ENCODE peak calls at places on chromosome 18, in seven cellular contexts. One of them, this sample, is unnamed.
A peak's percentile ranks its signal among the peaks of the same experiment; 100 is the strongest.

GRCh38 chr18:37628466-37629220 is 63.0 kb upstream of the CELF4 start:
- DNase-seq in esophagus muscularis mucosa: peak; percentile 91
- DNase-seq in HepG2: no peak
- DNase-seq in stomach: no peak
- DNase-seq in spleen: no peak
- DNase-seq in endothelial cell of umbilical vein: no peak
- DNase-seq in K562: no peak
- DNase-seq in this sample: no peak

GRCh38 chr18:54436501-54436900 is 78.8 kb downstream of the C18orf54 start:
- DNase-seq in endothelial cell of umbilical vein: no peak
- DNase-seq in esophagus muscularis mucosa: no peak
- DNase-seq in stomach: no peak
- DNase-seq in K562: no peak
- DNase-seq in HepG2: no peak
- DNase-seq in spleen: no peak
- DNase-seq in this sample: no peak

GRCh38 chr18:48931680-48932461 is 18.9 kb downstream of the SMAD7 start:
- DNase-seq in K562: peak; percentile 34
- DNase-seq in spleen: no peak
- DNase-seq in endothelial cell of umbilical vein: peak; percentile 46
- DNase-seq in stomach: no peak
- DNase-seq in esophagus muscularis mucosa: no peak
- DNase-seq in HepG2: no peak
- DNase-seq in this sample: no peak

GRCh38 chr18:47418746-47419145 is 167.3 kb upstream of the SKOR2 start:
- DNase-seq in stomach: no peak
- DNase-seq in spleen: no peak
- DNase-seq in esophagus muscularis mucosa: no peak
- DNase-seq in HepG2: no peak
- DNase-seq in endothelial cell of umbilical vein: no peak
- DNase-seq in K562: no peak
- DNase-seq in this sample: no peak

GRCh38 chr18:80193701-80194100 is 53.6 kb downstream of the PARD6G start:
- DNase-seq in K562: no peak
- DNase-seq in HepG2: no peak
- DNase-seq in endothelial cell of umbilical vein: peak; percentile 8
- DNase-seq in esophagus muscularis mucosa: no peak
- DNase-seq in stomach: no peak
- DNase-seq in spleen: no peak
- DNase-seq in this sample: no peak

GRCh38 chr18:45416168-45416567 is 199.1 kb upstream of the SLC14A2 start:
- DNase-seq in spleen: no peak
- DNase-seq in stomach: no peak
- DNase-seq in endothelial cell of umbilical vein: no peak
- DNase-seq in K562: no peak
- DNase-seq in esophagus muscularis mucosa: no peak
- DNase-seq in HepG2: no peak
- DNase-seq in this sample: peak; percentile 61

GRCh38 chr18:79600141-79600540 is 79.5 kb upstream of the CTDP1 start:
- DNase-seq in HepG2: no peak
- DNase-seq in esophagus muscularis mucosa: no peak
- DNase-seq in K562: no peak
- DNase-seq in endothelial cell of umbilical vein: no peak
- DNase-seq in spleen: peak; percentile 69
- DNase-seq in stomach: no peak
- DNase-seq in this sample: no peak

GRCh38 chr18:35127201-35127600 is 86.0 kb downstream of the MAPRE2 start:
- DNase-seq in HepG2: peak; percentile 19
- DNase-seq in spleen: no peak
- DNase-seq in esophagus muscularis mucosa: no peak
- DNase-seq in K562: peak; percentile 23
- DNase-seq in endothelial cell of umbilical vein: peak; percentile 21
- DNase-seq in stomach: no peak
- DNase-seq in this sample: no peak

GRCh38 chr18:79354350-79354749 is 41.4 kb upstream of the NFATC1 start:
- DNase-seq in HepG2: no peak
- DNase-seq in esophagus muscularis mucosa: no peak
- DNase-seq in spleen: no peak
- DNase-seq in stomach: no peak
- DNase-seq in K562: no peak
- DNase-seq in endothelial cell of umbilical vein: no peak
- DNase-seq in this sample: no peak

GRCh38 chr18:55287935-55288868 is 299.8 kb downstream of the TCF4 start:
- DNase-seq in HepG2: no peak
- DNase-seq in esophagus muscularis mucosa: no peak
- DNase-seq in K562: no peak
- DNase-seq in spleen: no peak
- DNase-seq in endothelial cell of umbilical vein: peak; percentile 26
- DNase-seq in stomach: no peak
- DNase-seq in this sample: no peak

GRCh38 chr18:26322892-26323653 is 96.8 kb downstream of the TAF4B start:
- DNase-seq in endothelial cell of umbilical vein: no peak
- DNase-seq in K562: no peak
- DNase-seq in esophagus muscularis mucosa: no peak
- DNase-seq in HepG2: peak; percentile 18
- DNase-seq in stomach: no peak
- DNase-seq in spleen: no peak
- DNase-seq in this sample: no peak

GRCh38 chr18:4394700-4395099 is 60.4 kb downstream of the DLGAP1 start:
- DNase-seq in K562: no peak
- DNase-seq in endothelial cell of umbilical vein: no peak
- DNase-seq in esophagus muscularis mucosa: no peak
- DNase-seq in stomach: no peak
- DNase-seq in HepG2: no peak
- DNase-seq in spleen: no peak
- DNase-seq in this sample: no peak

GRCh38 chr18:63336366-63337099 is 17.0 kb upstream of the BCL2 start:
- DNase-seq in esophagus muscularis mucosa: no peak
- DNase-seq in endothelial cell of umbilical vein: peak; percentile 11
- DNase-seq in K562: no peak
- DNase-seq in HepG2: peak; percentile 79
- DNase-seq in stomach: no peak
- DNase-seq in spleen: no peak
- DNase-seq in this sample: no peak

GRCh38 chr18:37553633-37554398 is 11.8 kb downstream of the CELF4 start:
- DNase-seq in esophagus muscularis mucosa: no peak
- DNase-seq in spleen: peak; percentile 68
- DNase-seq in K562: no peak
- DNase-seq in HepG2: no peak
- DNase-seq in endothelial cell of umbilical vein: no peak
- DNase-seq in stomach: no peak
- DNase-seq in this sample: no peak

GRCh38 chr18:43049021-43049420 is 66.5 kb downstream of the RIT2 start:
- DNase-seq in HepG2: no peak
- DNase-seq in spleen: no peak
- DNase-seq in esophagus muscularis mucosa: no peak
- DNase-seq in K562: no peak
- DNase-seq in stomach: no peak
- DNase-seq in endothelial cell of umbilical vein: no peak
- DNase-seq in this sample: no peak

GRCh38 chr18:28884304-28884703 is 707.4 kb upstream of the CDH2 start:
- DNase-seq in esophagus muscularis mucosa: no peak
- DNase-seq in HepG2: no peak
- DNase-seq in stomach: no peak
- DNase-seq in K562: no peak
- DNase-seq in endothelial cell of umbilical vein: no peak
- DNase-seq in spleen: no peak
- DNase-seq in this sample: no peak

DNA sequence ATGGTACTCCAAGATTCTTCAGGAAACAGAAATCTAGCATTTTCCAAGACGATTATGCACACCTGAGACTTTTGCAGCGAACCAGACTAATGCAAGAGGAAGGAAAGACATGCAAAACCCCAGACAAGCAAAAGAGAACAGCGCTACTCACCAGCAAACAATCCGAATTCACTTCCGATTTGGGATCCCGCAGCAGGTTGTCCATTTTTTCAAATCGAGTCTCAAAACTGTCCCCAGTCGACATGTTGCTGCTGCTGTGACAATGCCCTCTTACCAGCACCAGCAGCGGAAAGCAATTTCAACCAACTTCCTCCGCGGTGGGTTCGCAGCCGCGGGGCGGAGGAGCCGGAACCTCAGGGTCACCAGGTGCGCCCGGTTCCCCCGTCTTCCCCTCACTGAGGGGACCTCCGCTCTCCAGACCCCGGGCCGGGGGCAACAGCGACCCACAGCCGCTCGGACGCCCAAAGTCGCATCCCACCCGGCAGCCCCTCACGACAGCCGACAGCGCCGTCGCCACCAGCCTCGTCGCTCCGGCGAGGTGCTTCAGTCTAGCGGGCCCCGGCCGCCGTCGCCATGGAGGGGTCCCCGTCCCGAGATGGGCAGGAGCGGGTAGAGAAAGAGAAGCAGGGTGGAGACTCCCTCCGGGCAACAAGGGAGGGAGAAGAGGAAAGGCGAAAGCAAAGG is 804 bp downstream of the ROCK1 start:
- DNase-seq in endothelial cell of umbilical vein: no peak
- DNase-seq in K562: no peak
- DNase-seq in spleen: peak; percentile 95
- DNase-seq in HepG2: no peak
- DNase-seq in esophagus muscularis mucosa: no peak
- DNase-seq in stomach: peak; percentile 57
- DNase-seq in this sample: peak; percentile 31
- TF ChIP-seq POLR2A in endothelial cell of umbilical vein: no peak
- TF ChIP-seq POLR2A in K562: no peak
- TF ChIP-seq POLR2A in spleen: no peak
- TF ChIP-seq POLR2A in HepG2: no peak
- TF ChIP-seq POLR2A in esophagus muscularis mucosa: no peak
- TF ChIP-seq POLR2A in stomach: no peak
- TF ChIP-seq POLR2A in this sample: no peak

GRCh38 chr18:27847412-27847811 is 329.5 kb downstream of the CDH2 start:
- DNase-seq in esophagus muscularis mucosa: no peak
- DNase-seq in spleen: no peak
- DNase-seq in K562: no peak
- DNase-seq in stomach: no peak
- DNase-seq in endothelial cell of umbilical vein: peak; percentile 40
- DNase-seq in HepG2: no peak
- DNase-seq in this sample: peak; percentile 43

GRCh38 chr18:27844416-27844792 is 332.5 kb downstream of the CDH2 start:
- DNase-seq in esophagus muscularis mucosa: no peak
- DNase-seq in HepG2: no peak
- DNase-seq in stomach: no peak
- DNase-seq in spleen: no peak
- DNase-seq in K562: no peak
- DNase-seq in endothelial cell of umbilical vein: no peak
- DNase-seq in this sample: no peak

GRCh38 chr18:27843783-27844415 is 333.0 kb downstream of the CDH2 start:
- DNase-seq in spleen: no peak
- DNase-seq in K562: no peak
- DNase-seq in esophagus muscularis mucosa: no peak
- DNase-seq in stomach: no peak
- DNase-seq in endothelial cell of umbilical vein: peak; percentile 85
- DNase-seq in HepG2: no peak
- DNase-seq in this sample: no peak

GRCh38 chr18:27845897-27846296 is 331.0 kb downstream of the CDH2 start:
- DNase-seq in endothelial cell of umbilical vein: no peak
- DNase-seq in spleen: no peak
- DNase-seq in HepG2: no peak
- DNase-seq in esophagus muscularis mucosa: no peak
- DNase-seq in K562: no peak
- DNase-seq in stomach: no peak
- DNase-seq in this sample: no peak
- H3K4me1 ChIP-seq in endothelial cell of umbilical vein: peaks cover 25% of the 10 kb centered on the region
- H3K4me1 ChIP-seq in spleen: no peaks in the 10 kb centered on the region
- H3K4me1 ChIP-seq in HepG2: no peaks in the 10 kb centered on the region
- H3K4me1 ChIP-seq in esophagus muscularis mucosa: no peaks in the 10 kb centered on the region
- H3K4me1 ChIP-seq in K562: no peaks in the 10 kb centered on the region
- H3K4me1 ChIP-seq in stomach: no peaks in the 10 kb centered on the region
- H3K4me1 ChIP-seq in this sample: no peaks in the 10 kb centered on the region

GRCh38 chr18:8750954-8751415 is 45.6 kb downstream of the MTCL1 start:
- DNase-seq in K562: no peak
- DNase-seq in spleen: no peak
- DNase-seq in HepG2: no peak
- DNase-seq in esophagus muscularis mucosa: peak; percentile 91
- DNase-seq in endothelial cell of umbilical vein: peak; percentile 81
- DNase-seq in stomach: no peak
- DNase-seq in this sample: no peak
- TF ChIP-seq POLR2AphosphoS5 in K562: no peak
- TF ChIP-seq POLR2AphosphoS5 in spleen: no peak
- TF ChIP-seq POLR2AphosphoS5 in HepG2: no peak
- TF ChIP-seq POLR2AphosphoS5 in esophagus muscularis mucosa: peak; percentile 86
- TF ChIP-seq POLR2AphosphoS5 in endothelial cell of umbilical vein: peak; percentile 41
- TF ChIP-seq POLR2AphosphoS5 in stomach: peak; percentile 78
- TF ChIP-seq POLR2AphosphoS5 in this sample: no peak

DNA sequence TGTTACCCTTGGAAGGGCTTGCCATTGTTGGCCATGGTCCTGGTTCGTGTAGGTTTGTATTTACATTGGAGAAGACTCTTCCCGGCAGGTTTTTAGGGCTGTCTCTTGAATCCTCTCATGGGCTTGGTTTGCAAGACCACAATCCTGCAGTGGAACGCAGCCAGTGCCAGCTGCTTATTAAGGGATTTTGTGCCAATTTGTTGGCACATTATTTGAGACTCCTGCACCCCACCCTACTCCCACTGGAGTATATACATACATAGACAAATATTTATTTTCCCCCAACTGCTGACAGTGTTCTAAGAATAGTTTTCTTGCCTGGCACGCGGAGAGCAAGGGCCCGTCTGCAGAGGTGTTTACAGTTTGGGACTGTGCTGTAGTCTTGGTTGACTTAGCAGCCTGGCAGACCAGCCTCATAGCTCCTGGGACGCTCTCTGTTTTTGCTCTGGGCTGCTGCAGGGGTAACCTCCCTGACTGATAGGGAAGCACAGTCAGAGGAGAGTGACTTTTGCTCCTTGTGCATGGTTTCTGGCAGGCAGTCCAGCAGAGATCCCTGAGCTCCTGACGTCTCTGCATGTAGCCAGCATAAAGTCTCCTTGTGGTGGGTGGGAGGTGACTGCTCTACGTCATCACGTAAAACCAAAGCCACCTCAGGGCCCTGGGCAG is 1.9 kb downstream of the LDLRAD4 start:
- DNase-seq in endothelial cell of umbilical vein: no peak
- DNase-seq in HepG2: no peak
- DNase-seq in stomach: peak; percentile 45
- DNase-seq in esophagus muscularis mucosa: no peak
- DNase-seq in spleen: no peak
- DNase-seq in K562: no peak
- DNase-seq in this sample: no peak
- TF ChIP-seq POLR2A in endothelial cell of umbilical vein: no peak
- TF ChIP-seq POLR2A in HepG2: no peak
- TF ChIP-seq POLR2A in stomach: no peak
- TF ChIP-seq POLR2A in esophagus muscularis mucosa: no peak
- TF ChIP-seq POLR2A in spleen: no peak
- TF ChIP-seq POLR2A in K562: no peak
- TF ChIP-seq POLR2A in this sample: no peak

DNA sequence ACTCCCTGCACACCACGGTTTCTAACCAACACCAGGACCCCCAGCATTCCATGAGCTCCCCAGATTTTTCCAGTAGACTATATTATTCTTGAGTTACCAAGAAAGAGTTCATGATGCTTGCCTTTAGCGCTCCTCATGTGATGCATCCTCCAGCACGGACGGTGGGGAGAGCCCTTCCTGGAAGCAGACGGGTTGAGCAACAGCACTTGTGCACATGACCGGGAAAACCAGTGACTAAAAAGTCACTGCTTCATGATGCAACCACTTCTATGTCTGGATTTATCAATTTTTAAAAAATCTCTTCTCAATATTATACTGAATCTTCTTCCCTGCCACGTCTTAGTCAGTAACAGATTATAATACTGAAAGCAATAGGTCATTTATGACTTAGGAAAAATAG is 20.4 kb upstream of the DOK6 start:
- DNase-seq in esophagus muscularis mucosa: no peak
- DNase-seq in spleen: no peak
- DNase-seq in K562: no peak
- DNase-seq in endothelial cell of umbilical vein: no peak
- DNase-seq in stomach: no peak
- DNase-seq in HepG2: peak; percentile 12
- DNase-seq in this sample: no peak
- H3K4me1 ChIP-seq in esophagus muscularis mucosa: no peaks in the 10 kb centered on the region
- H3K4me1 ChIP-seq in spleen: no peaks in the 10 kb centered on the region
- H3K4me1 ChIP-seq in K562: no peaks in the 10 kb centered on the region
- H3K4me1 ChIP-seq in endothelial cell of umbilical vein: no peaks in the 10 kb centered on the region
- H3K4me1 ChIP-seq in stomach: no peaks in the 10 kb centered on the region
- H3K4me1 ChIP-seq in HepG2: peaks cover 13% of the 10 kb centered on the region
- H3K4me1 ChIP-seq in this sample: no peaks in the 10 kb centered on the region

This sample was measured in prostate gland.